ENCODE peak calls at places on chromosomes 16 and 17, in six cellular contexts. One of them, this sample, is unnamed.

GRCh38 chr16:77711775-77712174 is 10.5 kb upstream of the NUDT7 start:
- DNase-seq in AG08396: no peak
- DNase-seq in NCI-H1417: no peak
- DNase-seq in iris pigment epithelial cell: peak
- DNase-seq in MG63: no peak
- DNase-seq in GM13977: no peak
- DNase-seq in this sample: no peak

GRCh38 chr16:24976971-24977672 is 38.0 kb downstream of the ARHGAP17 start:
- DNase-seq in AG08396: no peak
- DNase-seq in NCI-H1417: no peak
- DNase-seq in iris pigment epithelial cell: no peak
- DNase-seq in MG63: peak
- DNase-seq in GM13977: no peak
- DNase-seq in this sample: no peak

GRCh38 chr17:78432226-78432894 is 53.9 kb downstream of the PGS1 start:
- DNase-seq in AG08396: no peak
- DNase-seq in NCI-H1417: no peak
- DNase-seq in iris pigment epithelial cell: no peak
- DNase-seq in MG63: no peak
- DNase-seq in GM13977: no peak
- DNase-seq in this sample: no peak

GRCh38 chr17:7204335-7204734 is 15.3 kb downstream of the DLG4 start:
- DNase-seq in AG08396: no peak
- DNase-seq in NCI-H1417: peak
- DNase-seq in iris pigment epithelial cell: no peak
- DNase-seq in MG63: no peak
- DNase-seq in GM13977: no peak
- DNase-seq in this sample: no peak

GRCh38 chr16:87931504-87931903 is 4.8 kb downstream of the CA5A start:
- DNase-seq in AG08396: no peak
- DNase-seq in NCI-H1417: peak
- DNase-seq in iris pigment epithelial cell: no peak
- DNase-seq in MG63: peak
- DNase-seq in GM13977: no peak
- DNase-seq in this sample: no peak

GRCh38 chr16:56305956-56306565 is 114.8 kb downstream of the GNAO1 start:
- DNase-seq in AG08396: no peak
- DNase-seq in NCI-H1417: no peak
- DNase-seq in iris pigment epithelial cell: no peak
- DNase-seq in MG63: no peak
- DNase-seq in GM13977: no peak
- DNase-seq in this sample: no peak

GRCh38 chr17:67434061-67434525 is 57.0 kb downstream of the PITPNC1 start:
- DNase-seq in AG08396: no peak
- DNase-seq in NCI-H1417: no peak
- DNase-seq in iris pigment epithelial cell: no peak
- DNase-seq in MG63: no peak
- DNase-seq in GM13977: no peak
- DNase-seq in this sample: no peak

GRCh38 chr16:11245222-11245737 is 10.7 kb downstream of the SOCS1 start:
- DNase-seq in AG08396: no peak
- DNase-seq in NCI-H1417: no peak
- DNase-seq in iris pigment epithelial cell: no peak
- DNase-seq in MG63: no peak
- DNase-seq in GM13977: no peak
- DNase-seq in this sample: no peak

GRCh38 chr16:52569701-52570100 is 22.8 kb upstream of the TOX3 start:
- DNase-seq in AG08396: no peak
- DNase-seq in NCI-H1417: no peak
- DNase-seq in iris pigment epithelial cell: no peak
- DNase-seq in MG63: no peak
- DNase-seq in GM13977: no peak
- DNase-seq in this sample: no peak

GRCh38 chr16:9297437-9298113 is 206.1 kb downstream of the HAPSTR1 start:
- DNase-seq in AG08396: peak
- DNase-seq in NCI-H1417: no peak
- DNase-seq in iris pigment epithelial cell: no peak
- DNase-seq in MG63: peak
- DNase-seq in GM13977: peak
- DNase-seq in this sample: no peak

GRCh38 chr17:4364622-4365041 is 1.8 kb downstream of the UBE2G1 start:
- DNase-seq in AG08396: no peak
- DNase-seq in NCI-H1417: no peak
- DNase-seq in iris pigment epithelial cell: no peak
- DNase-seq in MG63: no peak
- DNase-seq in GM13977: no peak
- DNase-seq in this sample: no peak

GRCh38 chr17:77558846-77559626 is 399.5 kb upstream of the TNRC6C start:
- DNase-seq in AG08396: no peak
- DNase-seq in NCI-H1417: no peak
- DNase-seq in iris pigment epithelial cell: no peak
- DNase-seq in MG63: no peak
- DNase-seq in GM13977: no peak
- DNase-seq in this sample: no peak

GRCh38 chr16:13110124-13110796 is 208.9 kb downstream of the SHISA9 start:
- DNase-seq in AG08396: no peak
- DNase-seq in NCI-H1417: no peak
- DNase-seq in iris pigment epithelial cell: peak
- DNase-seq in MG63: no peak
- DNase-seq in GM13977: no peak
- DNase-seq in this sample: no peak

GRCh38 chr17:50556803-50557202 is 3.7 kb upstream of the CACNA1G start:
- DNase-seq in AG08396: no peak
- DNase-seq in NCI-H1417: no peak
- DNase-seq in iris pigment epithelial cell: no peak
- DNase-seq in MG63: peak
- DNase-seq in GM13977: no peak
- DNase-seq in this sample: no peak

GRCh38 chr17:77354721-77355455 is 214.1 kb downstream of the SEC14L1 start:
- DNase-seq in AG08396: peak
- DNase-seq in NCI-H1417: no peak
- DNase-seq in iris pigment epithelial cell: peak
- DNase-seq in MG63: peak
- DNase-seq in GM13977: no peak
- DNase-seq in this sample: no peak

GRCh38 chr16:83231771-83232170 is 576.0 kb upstream of the HSBP1 start:
- DNase-seq in AG08396: no peak
- DNase-seq in NCI-H1417: no peak
- DNase-seq in iris pigment epithelial cell: peak
- DNase-seq in MG63: no peak
- DNase-seq in GM13977: no peak
- DNase-seq in this sample: no peak

GRCh38 chr17:6393368-6393952 is 41.5 kb downstream of the AIPL1 start:
- DNase-seq in AG08396: no peak
- DNase-seq in NCI-H1417: peak
- DNase-seq in iris pigment epithelial cell: no peak
- DNase-seq in MG63: no peak
- DNase-seq in GM13977: no peak
- DNase-seq in this sample: no peak

GRCh38 chr16:57867000-57867561 is 64.8 kb upstream of the KIFC3 start:
- DNase-seq in AG08396: no peak
- DNase-seq in NCI-H1417: peak
- DNase-seq in iris pigment epithelial cell: no peak
- DNase-seq in MG63: no peak
- DNase-seq in GM13977: no peak
- DNase-seq in this sample: no peak

GRCh38 chr17:65078441-65079160 is 22.1 kb upstream of the GNA13 start:
- DNase-seq in AG08396: peak
- DNase-seq in NCI-H1417: no peak
- DNase-seq in iris pigment epithelial cell: peak
- DNase-seq in MG63: peak
- DNase-seq in GM13977: no peak
- DNase-seq in this sample: no peak

GRCh38 chr16:58249388-58249779 is 45.4 kb downstream of the PRSS54 start:
- DNase-seq in AG08396: no peak
- DNase-seq in NCI-H1417: no peak
- DNase-seq in iris pigment epithelial cell: no peak
- DNase-seq in MG63: no peak
- DNase-seq in GM13977: no peak
- DNase-seq in this sample: no peak

GRCh38 chr16:30997000-30997886 is 12.2 kb downstream of the HSD3B7 start:
- DNase-seq in AG08396: peak
- DNase-seq in NCI-H1417: no peak
- DNase-seq in iris pigment epithelial cell: peak
- DNase-seq in MG63: peak
- DNase-seq in GM13977: peak
- DNase-seq in this sample: peak

GRCh38 chr16:85003076-85003475 is 8.3 kb downstream of the ZDHHC7 start:
- DNase-seq in AG08396: no peak
- DNase-seq in NCI-H1417: no peak
- DNase-seq in iris pigment epithelial cell: no peak
- DNase-seq in MG63: no peak
- DNase-seq in GM13977: no peak
- DNase-seq in this sample: no peak